ENCODE peak calls at places on chromosomes 13 and 19, in ten cellular contexts. Z is A549, W is heart left ventricle, I is IMR-90, Y is HepG2, M is right lobe of liver, L is K562, U is body of pancreas, O is HCT116, G is upper lobe of left lung. A is an unnamed sample.

GRCh38 chr19:54850930-54851329 is 687 bp downstream of the KIR3DL2 start:
- ATAC-seq in Y (no peak), O (no peak), G (no peak), L (no peak), U (no peak), W (no peak), Z (no peak), M (no peak), I (no peak), A (no peak)

GRCh38 chr19:10962863-10963262 is 2.0 kb downstream of the SMARCA4 start:
- ATAC-seq in O (no peak), U (no peak), I (no peak), M (no peak), L (no peak), Z (no peak), G (no peak), Y (no peak), W (no peak), A (no peak)

GRCh38 chr13:49356224-49356623 is 87.6 kb downstream of the CAB39L start:
- ATAC-seq in I (peak; percentile 85), L (no peak), G (no peak), Z (no peak), U (peak; percentile 56), M (no peak), Y (no peak), O (no peak), W (peak; percentile 84), A (peak; percentile 92)

GRCh38 chr19:56837492-56837891 is 3.0 kb downstream of the PEG3 start:
- ATAC-seq in L (no peak), I (no peak), Z (no peak), G (peak; percentile 51), W (peak; percentile 53), M (peak; percentile 39), U (peak; percentile 31), Y (peak; percentile 3), O (no peak), A (peak; percentile 21)

GRCh38 chr13:109910131-109910530 is 123.7 kb upstream of the IRS2 start:
- ATAC-seq in W (no peak), G (no peak), Y (no peak), M (no peak), L (no peak), U (no peak), Z (no peak), I (no peak), O (no peak), A (no peak)

GRCh38 chr13:27403252-27403678 is 21.2 kb upstream of the GTF3A start:
- ATAC-seq in Z (no peak), W (peak; percentile 45), I (peak; percentile 94), O (no peak), U (peak; percentile 48), G (peak; percentile 59), Y (peak; percentile 60), M (peak; percentile 22), L (no peak), A (peak; percentile 66)

GRCh38 chr19:29715695-29716581 is 877 bp upstream of the C19orf12 start:
- ATAC-seq in I (peak; percentile 3), Y (peak; percentile 66), W (peak; percentile 2), G (no peak), O (peak; percentile 27), Z (peak; percentile 15), U (peak; percentile 8), L (peak; percentile 21), M (peak; percentile 37), A (peak; percentile 5)

GRCh38 chr13:99366075-99366987 is 59.1 kb upstream of the GPR183 start:
- ATAC-seq in Z (no peak), O (no peak), W (no peak), G (no peak), I (no peak), Y (no peak), L (no peak), M (no peak), U (no peak), A (no peak)

GRCh38 chr19:7916137-7916907 is 1.7 kb downstream of the TGFBR3L start:
- ATAC-seq in Z (peak; percentile 15), W (no peak), U (no peak), G (no peak), L (no peak), Y (peak; percentile 34), O (peak; percentile 15), M (no peak), I (no peak), A (no peak)

GRCh38 chr13:89783221-89783755 is 1564.2 kb upstream of the MIR17HG start:
- ATAC-seq in Y (no peak), U (no peak), G (peak; percentile 61), Z (no peak), L (no peak), W (no peak), M (no peak), I (no peak), O (no peak), A (no peak)

GRCh38 chr13:23871616-23872220 is 17.5 kb downstream of the MIPEP start:
- ATAC-seq in G (no peak), M (peak; percentile 69), O (no peak), W (no peak), L (no peak), Z (no peak), U (no peak), Y (no peak), I (no peak), A (no peak)
- TF ChIP-seq CTCF in G (peak; percentile 61), M (peak; percentile 64), O (peak; percentile 30), W (peak; percentile 63), L (peak; percentile 53), Z (peak; percentile 53), U (peak; percentile 38), Y (peak; percentile 53), I (peak; percentile 62), A (peak; percentile 74)

GRCh38 chr19:58037927-58038687 is 4.3 kb downstream of the ZSCAN1 start:
- ATAC-seq in G (no peak), Y (no peak), O (no peak), I (no peak), Z (no peak), U (no peak), L (no peak), M (no peak), W (peak; percentile 2), A (no peak)

GRCh38 chr19:58035863-58036262 is 2.0 kb downstream of the ZSCAN1 start:
- ATAC-seq in U (no peak), G (no peak), M (no peak), Y (no peak), I (no peak), Z (no peak), O (no peak), W (no peak), L (no peak), A (no peak)

GRCh38 chr19:58038688-58039204 is 4.9 kb downstream of the ZSCAN1 start:
- ATAC-seq in L (no peak), U (no peak), W (no peak), Y (peak; percentile 90), I (no peak), O (no peak), M (no peak), G (no peak), Z (no peak), A (no peak)

GRCh38 chr19:58034476-58034790 is 608 bp downstream of the ZSCAN1 start:
- ATAC-seq in L (no peak), I (no peak), G (no peak), Z (no peak), Y (no peak), O (no peak), W (no peak), M (no peak), U (no peak), A (no peak)

DNA sequence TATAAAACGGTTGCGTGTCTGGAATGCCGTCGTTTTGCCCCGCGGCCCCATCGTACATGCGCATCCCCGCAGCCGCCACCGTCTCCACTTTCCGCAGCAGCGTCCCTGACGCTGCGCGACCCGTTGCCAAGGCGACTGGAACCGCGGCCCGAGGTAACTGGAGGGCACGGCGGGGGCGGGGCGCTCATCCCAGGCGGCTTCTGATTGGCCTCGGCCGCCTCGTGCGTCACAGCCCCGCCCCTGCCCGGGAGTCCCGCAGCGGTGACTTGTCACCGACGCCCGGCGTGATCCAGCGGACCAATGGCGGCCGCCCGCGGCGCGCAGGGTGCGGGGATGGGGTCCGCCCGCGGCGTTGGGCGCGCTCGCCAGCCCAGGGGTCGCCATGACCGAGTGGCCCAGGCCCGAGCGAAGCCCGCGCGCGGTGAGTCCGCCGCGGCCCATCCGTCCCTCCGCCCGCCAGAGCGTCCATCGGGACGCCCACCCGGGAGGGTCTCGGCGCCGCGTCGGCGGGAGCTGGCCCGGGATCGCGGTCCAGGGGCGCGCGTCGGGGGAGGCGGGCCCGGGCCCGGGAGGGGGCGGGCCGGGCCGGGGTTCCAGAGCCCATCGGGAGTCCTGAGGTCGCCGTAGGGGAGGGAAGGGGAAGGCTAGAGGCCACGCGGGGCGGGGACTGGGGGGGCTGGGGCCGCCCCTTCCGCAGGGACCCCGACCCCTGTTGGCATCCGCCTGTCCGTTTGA is at the start of gene ZSCAN1:
- ATAC-seq in M (peak; percentile 98), Y (no peak), O (no peak), L (no peak), G (no peak), U (peak; percentile 95), Z (no peak), I (peak; percentile 95), W (peak; percentile 97), A (peak; percentile 96)
- TF ChIP-seq POLR2A in M (no peak), Y (no peak), O (no peak), L (no peak), G (no peak), U (peak; percentile 33), Z (no peak), I (no peak), W (no peak), A (peak; percentile 59)

GRCh38 chr13:77874406-77874805 is 44.2 kb downstream of the EDNRB start:
- ATAC-seq in Z (no peak), W (no peak), G (no peak), I (peak; percentile 68), Y (no peak), U (no peak), M (no peak), O (no peak), L (no peak), A (no peak)
- TF ChIP-seq CTCF in Z (no peak), W (no peak), G (no peak), I (no peak), Y (no peak), U (no peak), M (no peak), O (no peak), L (no peak), A (no peak)

GRCh38 chr19:40808021-40808325 is 9.0 kb downstream of the EGLN2 start:
- ATAC-seq in L (no peak), W (no peak), I (no peak), U (no peak), M (no peak), Y (no peak), O (no peak), Z (no peak), G (no peak), A (no peak)

GRCh38 chr19:40805258-40805868 is 6.4 kb downstream of the EGLN2 start:
- ATAC-seq in Y (no peak), O (no peak), U (peak; percentile 28), Z (no peak), G (no peak), I (no peak), M (peak; percentile 11), L (no peak), W (no peak), A (no peak)

GRCh38 chr19:40808497-40808896 is 9.5 kb downstream of the EGLN2 start:
- ATAC-seq in L (no peak), U (no peak), M (no peak), Z (no peak), I (no peak), W (no peak), Y (no peak), O (no peak), G (no peak), A (no peak)

GRCh38 chr19:40806385-40807146 is 7.6 kb downstream of the EGLN2 start:
- ATAC-seq in Y (peak; percentile 81), I (peak; percentile 48), L (peak; percentile 68), G (peak; percentile 60), U (peak; percentile 7), M (peak; percentile 40), O (peak; percentile 69), Z (peak; percentile 58), W (peak; percentile 55), A (peak; percentile 57)

GRCh38 chr19:40807147-40808020 is 8.4 kb downstream of the EGLN2 start:
- ATAC-seq in W (no peak), Z (peak; percentile 31), U (no peak), M (no peak), Y (peak; percentile 57), L (no peak), I (no peak), O (peak; percentile 37), G (no peak), A (no peak)
- TF ChIP-seq POLR2A in W (no peak), Z (no peak), U (no peak), M (no peak), Y (no peak), L (no peak), I (no peak), O (no peak), G (no peak), A (no peak)

A was measured in gastroesophageal sphincter.